ENCODE peak calls at places on chromosomes 5 and 9, in five cellular contexts. T is NT2/D1; P is T-helper 9 cell; V is activated CD8-positive, alpha-beta T cell treated with anti-CD3 and anti-CD28 coated beads for 36 hours; F is activated CD4-positive, CD25-positive, alpha-beta regulatory T cell. C is an unnamed sample.
A peak's percentile ranks its signal among the peaks of the same experiment; 100 is the strongest.

GRCh38 chr9:28212979-28213378 is 639.7 kb upstream of the C9orf72 start:
- DNase-seq in T (no peak), P (no peak), V (no peak), F (no peak), C (no peak)

GRCh38 chr5:7650755-7651154 is 200.2 kb downstream of the CFAP90 start:
- DNase-seq in T (no peak), P (no peak), V (no peak), F (no peak), C (no peak)

GRCh38 chr5:160333726-160334125 is 21.4 kb upstream of the CCNJL start:
- DNase-seq in T (no peak), P (no peak), V (no peak), F (no peak), C (no peak)

GRCh38 chr9:88730780-88731179 is 195.8 kb downstream of the NXNL2 start:
- DNase-seq in T (no peak), P (no peak), V (no peak), F (no peak), C (no peak)

GRCh38 chr5:60844429-60844890 is 391 bp upstream of the ELOVL7 start:
- DNase-seq in T (peak; percentile 35), P (no peak), V (no peak), F (no peak), C (no peak)

GRCh38 chr5:157924931-157925729 is 66.2 kb upstream of the CLINT1 start:
- DNase-seq in T (no peak), P (no peak), V (peak; percentile 32), F (no peak), C (no peak)

GRCh38 chr9:4298255-4299005 is 1.4 kb downstream of the GLIS3 start:
- DNase-seq in T (no peak), P (no peak), V (peak; percentile 49), F (no peak), C (peak; percentile 43)

GRCh38 chr5:94347130-94347529 is 271.3 kb downstream of the KIAA0825 start:
- DNase-seq in T (no peak), P (no peak), V (no peak), F (no peak), C (no peak)

GRCh38 chr9:125049212-125049611 is 94.1 kb downstream of the SCAI start:
- DNase-seq in T (no peak), P (no peak), V (no peak), F (no peak), C (no peak)

GRCh38 chr5:133114166-133114932 is 62.5 kb downstream of the HSPA4 start:
- DNase-seq in T (no peak), P (no peak), V (no peak), F (no peak), C (no peak)

GRCh38 chr9:37999501-38000189 is 69.4 kb downstream of the SHB start:
- DNase-seq in T (no peak), P (no peak), V (no peak), F (no peak), C (no peak)

GRCh38 chr5:2752875-2753435 is 1.5 kb upstream of the IRX2 start:
- DNase-seq in T (no peak), P (no peak), V (no peak), F (no peak), C (no peak)

GRCh38 chr9:34650816-34651215 is 1.2 kb upstream of the IL11RA start:
- DNase-seq in T (no peak), P (no peak), V (no peak), F (no peak), C (no peak)

GRCh38 chr5:31492824-31493223 is 39.1 kb downstream of the DROSHA start:
- DNase-seq in T (peak; percentile 6), P (no peak), V (no peak), F (no peak), C (no peak)

GRCh38 chr9:128685636-128686489 is 3.2 kb upstream of the SET start:
- DNase-seq in T (no peak), P (no peak), V (peak; percentile 74), F (peak; percentile 25), C (peak; percentile 61)

GRCh38 chr5:95935553-95936100 is 26.0 kb downstream of the ELL2 start:
- DNase-seq in T (no peak), P (no peak), V (no peak), F (no peak), C (no peak)

GRCh38 chr9:88995205-88995604 is 3.9 kb downstream of the S1PR3 start:
- DNase-seq in T (no peak), P (no peak), V (no peak), F (no peak), C (no peak)

GRCh38 chr9:128412120-128412790 is 8.4 kb upstream of the CERCAM start:
- DNase-seq in T (peak; percentile 89), P (peak; percentile 37), V (peak; percentile 79), F (peak; percentile 25), C (peak; percentile 25)

GRCh38 chr9:21965401-21965951 is 28.7 kb downstream of the CDKN2A start:
- DNase-seq in T (no peak), P (no peak), V (peak; percentile 64), F (peak; percentile 12), C (no peak)

GRCh38 chr9:4489562-4489918 is 728 bp upstream of the SLC1A1 start:
- DNase-seq in T (no peak), P (no peak), V (no peak), F (no peak), C (no peak)

GRCh38 chr5:63960646-63961045 is 1.6 kb downstream of the HTR1A start:
- DNase-seq in T (no peak), P (no peak), V (no peak), F (no peak), C (no peak)

GRCh38 chr9:26053954-26054353 is 375.7 kb upstream of the TUSC1 start:
- DNase-seq in T (no peak), P (no peak), V (no peak), F (no peak), C (no peak)

GRCh38 chr5:9194509-9194908 is 351.4 kb downstream of the SEMA5A start:
- DNase-seq in T (no peak), P (no peak), V (no peak), F (no peak), C (no peak)

GRCh38 chr5:149739371-149739770 is 9.3 kb downstream of the PPARGC1B start:
- DNase-seq in T (no peak), P (no peak), V (no peak), F (no peak), C (no peak)

GRCh38 chr9:94864183-94864582 is 137.7 kb downstream of the AOPEP start:
- DNase-seq in T (no peak), P (no peak), V (no peak), F (no peak), C (no peak)

C was measured in T-helper 1 cell.